ENCODE peak calls at places on chromosomes 6 and 20, in four cellular contexts. One of them, this sample, is unnamed.

GRCh38 chr6:135088818-135089809 is 34.5 kb upstream of the HBS1L start:
- DNase-seq in GM06990: peak; percentile 56
- DNase-seq in MV-4-11: peak; percentile 78
- DNase-seq in stimulated activated CD4-positive, alpha-beta T cell treated with anti-CD3 and anti-CD28 coated beads, Interleukin-1b, Interleukin-23, amount 100 ng/mL, for 48 hours: peak; percentile 42
- DNase-seq in this sample: peak; percentile 52

GRCh38 chr6:107819976-107820551 is 4.0 kb downstream of the SCML4 start:
- DNase-seq in GM06990: no peak
- DNase-seq in MV-4-11: no peak
- DNase-seq in stimulated activated CD4-positive, alpha-beta T cell treated with anti-CD3 and anti-CD28 coated beads, Interleukin-1b, Interleukin-23, amount 100 ng/mL, for 48 hours: peak; percentile 35
- DNase-seq in this sample: no peak

GRCh38 chr6:26196846-26197683 is 109.8 kb downstream of the HFE start:
- DNase-seq in GM06990: peak; percentile 94
- DNase-seq in MV-4-11: peak; percentile 95
- DNase-seq in stimulated activated CD4-positive, alpha-beta T cell treated with anti-CD3 and anti-CD28 coated beads, Interleukin-1b, Interleukin-23, amount 100 ng/mL, for 48 hours: peak; percentile 83
- DNase-seq in this sample: peak; percentile 95

GRCh38 chr6:113630738-113631535 is 226.2 kb upstream of the MARCKS start:
- DNase-seq in GM06990: peak; percentile 88
- DNase-seq in MV-4-11: peak; percentile 85
- DNase-seq in stimulated activated CD4-positive, alpha-beta T cell treated with anti-CD3 and anti-CD28 coated beads, Interleukin-1b, Interleukin-23, amount 100 ng/mL, for 48 hours: peak; percentile 39
- DNase-seq in this sample: peak; percentile 43

GRCh38 chr20:22429175-22430153 is 154.9 kb downstream of the FOXA2 start:
- DNase-seq in GM06990: no peak
- DNase-seq in MV-4-11: no peak
- DNase-seq in stimulated activated CD4-positive, alpha-beta T cell treated with anti-CD3 and anti-CD28 coated beads, Interleukin-1b, Interleukin-23, amount 100 ng/mL, for 48 hours: no peak
- DNase-seq in this sample: no peak

GRCh38 chr6:107981695-107982094 is 23.7 kb upstream of the SEC63 start:
- DNase-seq in GM06990: no peak
- DNase-seq in MV-4-11: no peak
- DNase-seq in stimulated activated CD4-positive, alpha-beta T cell treated with anti-CD3 and anti-CD28 coated beads, Interleukin-1b, Interleukin-23, amount 100 ng/mL, for 48 hours: no peak
- DNase-seq in this sample: no peak

GRCh38 chr6:154740658-154741057 is 7.4 kb downstream of the SCAF8 start:
- DNase-seq in GM06990: no peak
- DNase-seq in MV-4-11: no peak
- DNase-seq in stimulated activated CD4-positive, alpha-beta T cell treated with anti-CD3 and anti-CD28 coated beads, Interleukin-1b, Interleukin-23, amount 100 ng/mL, for 48 hours: no peak
- DNase-seq in this sample: no peak

GRCh38 chr6:169800668-169801395 is 49.4 kb downstream of the ERMARD start:
- DNase-seq in GM06990: no peak
- DNase-seq in MV-4-11: peak; percentile 59
- DNase-seq in stimulated activated CD4-positive, alpha-beta T cell treated with anti-CD3 and anti-CD28 coated beads, Interleukin-1b, Interleukin-23, amount 100 ng/mL, for 48 hours: no peak
- DNase-seq in this sample: no peak

GRCh38 chr20:62916703-62917476 is 9.4 kb downstream of the DIDO1 start:
- DNase-seq in GM06990: no peak
- DNase-seq in MV-4-11: no peak
- DNase-seq in stimulated activated CD4-positive, alpha-beta T cell treated with anti-CD3 and anti-CD28 coated beads, Interleukin-1b, Interleukin-23, amount 100 ng/mL, for 48 hours: no peak
- DNase-seq in this sample: no peak

GRCh38 chr6:90008189-90008907 is 114.1 kb downstream of the GJA10 start:
- DNase-seq in GM06990: peak; percentile 8
- DNase-seq in MV-4-11: no peak
- DNase-seq in stimulated activated CD4-positive, alpha-beta T cell treated with anti-CD3 and anti-CD28 coated beads, Interleukin-1b, Interleukin-23, amount 100 ng/mL, for 48 hours: peak; percentile 33
- DNase-seq in this sample: no peak

GRCh38 chr20:24785141-24785924 is 163.7 kb upstream of the CST7 start:
- DNase-seq in GM06990: no peak
- DNase-seq in MV-4-11: no peak
- DNase-seq in stimulated activated CD4-positive, alpha-beta T cell treated with anti-CD3 and anti-CD28 coated beads, Interleukin-1b, Interleukin-23, amount 100 ng/mL, for 48 hours: no peak
- DNase-seq in this sample: no peak

GRCh38 chr6:125392682-125393081 is 90.9 kb upstream of the HDDC2 start:
- DNase-seq in GM06990: no peak
- DNase-seq in MV-4-11: peak; percentile 66
- DNase-seq in stimulated activated CD4-positive, alpha-beta T cell treated with anti-CD3 and anti-CD28 coated beads, Interleukin-1b, Interleukin-23, amount 100 ng/mL, for 48 hours: no peak
- DNase-seq in this sample: peak; percentile 61

GRCh38 chr6:126112171-126112632 is 125.9 kb downstream of the TRMT11 start:
- DNase-seq in GM06990: no peak
- DNase-seq in MV-4-11: no peak
- DNase-seq in stimulated activated CD4-positive, alpha-beta T cell treated with anti-CD3 and anti-CD28 coated beads, Interleukin-1b, Interleukin-23, amount 100 ng/mL, for 48 hours: no peak
- DNase-seq in this sample: no peak

GRCh38 chr6:121890307-121890910 is 455.0 kb downstream of the GJA1 start:
- DNase-seq in GM06990: no peak
- DNase-seq in MV-4-11: no peak
- DNase-seq in stimulated activated CD4-positive, alpha-beta T cell treated with anti-CD3 and anti-CD28 coated beads, Interleukin-1b, Interleukin-23, amount 100 ng/mL, for 48 hours: no peak
- DNase-seq in this sample: peak; percentile 12

GRCh38 chr6:168525926-168526630 is 85.1 kb downstream of the SMOC2 start:
- DNase-seq in GM06990: no peak
- DNase-seq in MV-4-11: no peak
- DNase-seq in stimulated activated CD4-positive, alpha-beta T cell treated with anti-CD3 and anti-CD28 coated beads, Interleukin-1b, Interleukin-23, amount 100 ng/mL, for 48 hours: no peak
- DNase-seq in this sample: no peak

GRCh38 chr6:168384045-168385038 is 56.6 kb upstream of the SMOC2 start:
- DNase-seq in GM06990: no peak
- DNase-seq in MV-4-11: peak; percentile 87
- DNase-seq in stimulated activated CD4-positive, alpha-beta T cell treated with anti-CD3 and anti-CD28 coated beads, Interleukin-1b, Interleukin-23, amount 100 ng/mL, for 48 hours: no peak
- DNase-seq in this sample: no peak

GRCh38 chr6:33992191-33992590 is 153.7 kb downstream of the GRM4 start:
- DNase-seq in GM06990: no peak
- DNase-seq in MV-4-11: no peak
- DNase-seq in stimulated activated CD4-positive, alpha-beta T cell treated with anti-CD3 and anti-CD28 coated beads, Interleukin-1b, Interleukin-23, amount 100 ng/mL, for 48 hours: no peak
- DNase-seq in this sample: no peak

GRCh38 chr20:23257106-23257761 is 93.4 kb upstream of the NXT1 start:
- DNase-seq in GM06990: no peak
- DNase-seq in MV-4-11: no peak
- DNase-seq in stimulated activated CD4-positive, alpha-beta T cell treated with anti-CD3 and anti-CD28 coated beads, Interleukin-1b, Interleukin-23, amount 100 ng/mL, for 48 hours: no peak
- DNase-seq in this sample: no peak

GRCh38 chr20:52684911-52685310 is 287.2 kb upstream of the TSHZ2 start:
- DNase-seq in GM06990: no peak
- DNase-seq in MV-4-11: no peak
- DNase-seq in stimulated activated CD4-positive, alpha-beta T cell treated with anti-CD3 and anti-CD28 coated beads, Interleukin-1b, Interleukin-23, amount 100 ng/mL, for 48 hours: no peak
- DNase-seq in this sample: no peak

GRCh38 chr6:119196732-119197131 is 118.3 kb upstream of the FAM184A start:
- DNase-seq in GM06990: no peak
- DNase-seq in MV-4-11: no peak
- DNase-seq in stimulated activated CD4-positive, alpha-beta T cell treated with anti-CD3 and anti-CD28 coated beads, Interleukin-1b, Interleukin-23, amount 100 ng/mL, for 48 hours: no peak
- DNase-seq in this sample: no peak

GRCh38 chr6:33004940-33005339 is 4.5 kb downstream of the HLA-DOA start:
- DNase-seq in GM06990: no peak
- DNase-seq in MV-4-11: no peak
- DNase-seq in stimulated activated CD4-positive, alpha-beta T cell treated with anti-CD3 and anti-CD28 coated beads, Interleukin-1b, Interleukin-23, amount 100 ng/mL, for 48 hours: no peak
- DNase-seq in this sample: no peak

GRCh38 chr6:150068786-150069648 is at the start of gene ULBP3:
- DNase-seq in GM06990: peak; percentile 73
- DNase-seq in MV-4-11: peak; percentile 85
- DNase-seq in stimulated activated CD4-positive, alpha-beta T cell treated with anti-CD3 and anti-CD28 coated beads, Interleukin-1b, Interleukin-23, amount 100 ng/mL, for 48 hours: peak; percentile 62
- DNase-seq in this sample: peak; percentile 82

GRCh38 chr6:118080547-118080946 is 173.5 kb downstream of the SLC35F1 start:
- DNase-seq in GM06990: no peak
- DNase-seq in MV-4-11: no peak
- DNase-seq in stimulated activated CD4-positive, alpha-beta T cell treated with anti-CD3 and anti-CD28 coated beads, Interleukin-1b, Interleukin-23, amount 100 ng/mL, for 48 hours: no peak
- DNase-seq in this sample: no peak

GRCh38 chr6:82178759-82179112 is 68.8 kb downstream of the IBTK start:
- DNase-seq in GM06990: no peak
- DNase-seq in MV-4-11: no peak
- DNase-seq in stimulated activated CD4-positive, alpha-beta T cell treated with anti-CD3 and anti-CD28 coated beads, Interleukin-1b, Interleukin-23, amount 100 ng/mL, for 48 hours: no peak
- DNase-seq in this sample: no peak

GRCh38 chr6:6697620-6698019 is 109.1 kb downstream of the LY86 start:
- DNase-seq in GM06990: no peak
- DNase-seq in MV-4-11: peak; percentile 73
- DNase-seq in stimulated activated CD4-positive, alpha-beta T cell treated with anti-CD3 and anti-CD28 coated beads, Interleukin-1b, Interleukin-23, amount 100 ng/mL, for 48 hours: no peak
- DNase-seq in this sample: no peak

GRCh38 chr6:74182992-74183391 is 487.0 kb downstream of the CD109 start:
- DNase-seq in GM06990: no peak
- DNase-seq in MV-4-11: no peak
- DNase-seq in stimulated activated CD4-positive, alpha-beta T cell treated with anti-CD3 and anti-CD28 coated beads, Interleukin-1b, Interleukin-23, amount 100 ng/mL, for 48 hours: no peak
- DNase-seq in this sample: no peak

GRCh38 chr6:158798311-158798710 is 20.9 kb downstream of the EZR start:
- DNase-seq in GM06990: no peak
- DNase-seq in MV-4-11: no peak
- DNase-seq in stimulated activated CD4-positive, alpha-beta T cell treated with anti-CD3 and anti-CD28 coated beads, Interleukin-1b, Interleukin-23, amount 100 ng/mL, for 48 hours: no peak
- DNase-seq in this sample: no peak

GRCh38 chr6:93927731-93928130 is 508.4 kb upstream of the EPHA7 start:
- DNase-seq in GM06990: no peak
- DNase-seq in MV-4-11: no peak
- DNase-seq in stimulated activated CD4-positive, alpha-beta T cell treated with anti-CD3 and anti-CD28 coated beads, Interleukin-1b, Interleukin-23, amount 100 ng/mL, for 48 hours: no peak
- DNase-seq in this sample: no peak

GRCh38 chr6:81999270-81999669 is 246.8 kb upstream of the TENT5A start:
- DNase-seq in GM06990: no peak
- DNase-seq in MV-4-11: no peak
- DNase-seq in stimulated activated CD4-positive, alpha-beta T cell treated with anti-CD3 and anti-CD28 coated beads, Interleukin-1b, Interleukin-23, amount 100 ng/mL, for 48 hours: no peak
- DNase-seq in this sample: no peak

GRCh38 chr6:40397287-40398033 is 189.7 kb downstream of the LRFN2 start:
- DNase-seq in GM06990: no peak
- DNase-seq in MV-4-11: no peak
- DNase-seq in stimulated activated CD4-positive, alpha-beta T cell treated with anti-CD3 and anti-CD28 coated beads, Interleukin-1b, Interleukin-23, amount 100 ng/mL, for 48 hours: no peak
- DNase-seq in this sample: no peak

GRCh38 chr20:36202891-36203338 is 33.4 kb upstream of the AAR2 start:
- DNase-seq in GM06990: peak; percentile 36
- DNase-seq in MV-4-11: no peak
- DNase-seq in stimulated activated CD4-positive, alpha-beta T cell treated with anti-CD3 and anti-CD28 coated beads, Interleukin-1b, Interleukin-23, amount 100 ng/mL, for 48 hours: peak; percentile 67
- DNase-seq in this sample: peak; percentile 51

GRCh38 chr6:37667050-37667814 is 30.5 kb downstream of the MDGA1 start:
- DNase-seq in GM06990: no peak
- DNase-seq in MV-4-11: no peak
- DNase-seq in stimulated activated CD4-positive, alpha-beta T cell treated with anti-CD3 and anti-CD28 coated beads, Interleukin-1b, Interleukin-23, amount 100 ng/mL, for 48 hours: no peak
- DNase-seq in this sample: no peak

GRCh38 chr6:102355578-102355977 is 962.1 kb downstream of the GRIK2 start:
- DNase-seq in GM06990: no peak
- DNase-seq in MV-4-11: no peak
- DNase-seq in stimulated activated CD4-positive, alpha-beta T cell treated with anti-CD3 and anti-CD28 coated beads, Interleukin-1b, Interleukin-23, amount 100 ng/mL, for 48 hours: no peak
- DNase-seq in this sample: no peak

GRCh38 chr20:37686762-37687477 is 6.9 kb upstream of the CTNNBL1 start:
- DNase-seq in GM06990: no peak
- DNase-seq in MV-4-11: peak; percentile 4
- DNase-seq in stimulated activated CD4-positive, alpha-beta T cell treated with anti-CD3 and anti-CD28 coated beads, Interleukin-1b, Interleukin-23, amount 100 ng/mL, for 48 hours: no peak
- DNase-seq in this sample: no peak

GRCh38 chr6:83958250-83958685 is 75.3 kb upstream of the MRAP2 start:
- DNase-seq in GM06990: no peak
- DNase-seq in MV-4-11: no peak
- DNase-seq in stimulated activated CD4-positive, alpha-beta T cell treated with anti-CD3 and anti-CD28 coated beads, Interleukin-1b, Interleukin-23, amount 100 ng/mL, for 48 hours: no peak
- DNase-seq in this sample: no peak

GRCh38 chr6:168130683-168131371 is 51.8 kb upstream of the FRMD1 start:
- DNase-seq in GM06990: no peak
- DNase-seq in MV-4-11: no peak
- DNase-seq in stimulated activated CD4-positive, alpha-beta T cell treated with anti-CD3 and anti-CD28 coated beads, Interleukin-1b, Interleukin-23, amount 100 ng/mL, for 48 hours: no peak
- DNase-seq in this sample: no peak

GRCh38 chr6:71248866-71249265 is 39.7 kb upstream of the OGFRL1 start:
- DNase-seq in GM06990: no peak
- DNase-seq in MV-4-11: no peak
- DNase-seq in stimulated activated CD4-positive, alpha-beta T cell treated with anti-CD3 and anti-CD28 coated beads, Interleukin-1b, Interleukin-23, amount 100 ng/mL, for 48 hours: no peak
- DNase-seq in this sample: no peak